ENCODE peak calls at places on chromosomes 11 and 22, in nine cellular contexts. Z is endothelial cell of umbilical vein, O is transverse colon, H is endodermal cell, D is Peyer's patch, G is A549, F is HCT116, I is psoas muscle, J is mesenchymal stem cell. K is an unnamed sample.

GRCh38 chr22:44746836-44747519 is 5.4 kb upstream of the ARHGAP8 start:
- DNase-seq in Z (no peak), D (no peak), O (peak; percentile 70), H (peak; percentile 76), G (no peak), J (no peak), F (no peak), I (no peak), K (no peak)

GRCh38 chr11:74769058-74769457 is 20.4 kb downstream of the RNF169 start:
- DNase-seq in I (no peak), G (no peak), D (no peak), O (no peak), J (no peak), F (no peak), Z (no peak), H (no peak), K (no peak)

GRCh38 chr11:614583-615452 is 932 bp downstream of the IRF7 start:
- DNase-seq in D (no peak), O (peak; percentile 61), I (peak; percentile 75), H (no peak), Z (no peak), G (no peak), F (no peak), J (no peak), K (no peak)

GRCh38 chr11:114774599-114775365 is 96.5 kb downstream of the NXPE2 start:
- DNase-seq in D (no peak), H (peak; percentile 94), G (peak; percentile 7), F (peak; percentile 0), J (peak; percentile 49), O (peak; percentile 58), Z (peak; percentile 49), I (peak; percentile 26), K (no peak)

GRCh38 chr11:116062129-116062525 is 557.9 kb upstream of the CADM1 start:
- DNase-seq in O (no peak), J (no peak), Z (no peak), G (no peak), F (no peak), D (no peak), I (no peak), H (no peak), K (no peak)

GRCh38 chr22:27833803-27834202 is 32.2 kb upstream of the MN1 start:
- DNase-seq in I (no peak), J (no peak), H (no peak), Z (no peak), G (no peak), F (no peak), O (no peak), D (no peak), K (no peak)

GRCh38 chr11:12206529-12206928 is 96.1 kb downstream of the MICAL2 start:
- DNase-seq in G (no peak), D (no peak), H (no peak), Z (no peak), I (no peak), O (no peak), J (peak; percentile 39), F (no peak), K (no peak)

GRCh38 chr11:35364101-35364780 is 55.1 kb downstream of the SLC1A2 start:
- DNase-seq in J (peak; percentile 77), I (peak; percentile 80), D (no peak), F (peak; percentile 29), Z (no peak), G (peak; percentile 46), O (peak; percentile 35), H (no peak), K (no peak)

GRCh38 chr11:29685361-29685760 is 331.5 kb downstream of the KCNA4 start:
- DNase-seq in O (no peak), G (no peak), H (no peak), J (no peak), Z (no peak), I (no peak), D (no peak), F (no peak), K (no peak)

GRCh38 chr11:102716527-102716926 is 8.2 kb downstream of the MMP8 start:
- DNase-seq in H (no peak), F (no peak), D (no peak), G (no peak), J (no peak), I (no peak), O (no peak), Z (no peak), K (no peak)

GRCh38 chr11:94513091-94513490 is 830 bp downstream of the C11orf97 start:
- DNase-seq in H (no peak), O (peak; percentile 38), G (no peak), J (no peak), Z (no peak), I (no peak), F (no peak), D (no peak), K (no peak)
- H3K4me3 ChIP-seq in H (no peak overlapping the region), O (peak overlapping the region; percentile 66), G (no peak overlapping the region), J (no peak overlapping the region), Z (no peak overlapping the region), I (no peak overlapping the region), F (no peak overlapping the region), D (no peak overlapping the region), K (no peak overlapping the region)

DNA sequence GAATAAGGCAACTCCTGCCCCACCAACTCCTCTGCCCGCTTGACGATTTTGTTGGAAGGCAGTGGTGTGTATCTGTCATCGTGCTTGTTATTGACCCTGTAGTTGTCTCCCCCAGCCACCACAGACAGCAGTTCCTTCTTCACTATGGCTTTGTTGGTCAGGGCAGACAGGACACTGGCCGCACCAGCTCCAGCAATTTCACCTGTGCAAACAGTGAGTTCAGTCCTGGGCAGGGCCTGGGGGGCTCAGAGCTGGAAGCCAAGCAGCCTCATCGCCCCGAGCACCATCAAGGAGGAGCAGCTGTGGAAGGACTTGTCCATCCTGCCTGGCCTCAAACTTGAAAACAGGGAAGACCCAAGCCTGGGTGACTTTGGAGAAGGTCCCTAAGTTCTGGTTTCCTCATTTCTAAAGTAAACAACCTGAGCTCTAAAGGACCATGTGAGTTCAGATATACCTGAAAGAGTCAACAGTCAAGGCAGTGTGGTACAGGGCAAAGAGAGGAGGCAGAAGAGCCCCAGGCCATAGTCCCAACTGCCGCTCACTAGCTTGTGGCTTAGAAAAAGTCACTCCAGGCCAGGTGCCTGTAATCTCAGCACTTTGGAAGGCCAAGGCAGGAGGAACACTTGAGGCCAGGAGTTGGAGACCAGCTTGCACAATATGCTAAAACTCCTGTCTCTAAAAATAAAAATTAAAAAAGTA is 4.6 kb downstream of the PLAAT2 start:
- DNase-seq in O (no peak), J (no peak), D (no peak), I (no peak), Z (no peak), F (no peak), G (no peak), H (no peak), K (no peak)
- H3K4me1 ChIP-seq in O (no peaks in the 10 kb centered on the region), J (peaks cover 4% of the 10 kb centered on the region), D (peaks cover under 1% of the 10 kb centered on the region), I (no peaks in the 10 kb centered on the region), Z (no peaks in the 10 kb centered on the region), F (no peaks in the 10 kb centered on the region), G (peaks cover 5% of the 10 kb centered on the region), H (no peaks in the 10 kb centered on the region), K (no peaks in the 10 kb centered on the region)

GRCh38 chr22:36387914-36388864 is at the start of gene MYH9:
- DNase-seq in F (peak; percentile 99), J (peak; percentile 99), O (peak; percentile 100), Z (peak; percentile 100), G (peak; percentile 92), D (peak; percentile 100), I (peak; percentile 100), H (peak; percentile 100), K (peak; percentile 96)
- H3K4me3 ChIP-seq in F (peak within 1 kb of the TSS; percentile 97), J (peak within 1 kb of the TSS; percentile 74), O (peak within 1 kb of the TSS; percentile 90), Z (peak within 1 kb of the TSS; percentile 99), G (peak within 1 kb of the TSS; percentile 100), D (peak within 1 kb of the TSS; percentile 100), I (peak within 1 kb of the TSS; percentile 87), H (peak within 1 kb of the TSS; percentile 96), K (peak within 1 kb of the TSS; percentile 85)

GRCh38 chr22:17380711-17381087 is 11.4 kb downstream of the CECR2 start:
- DNase-seq in J (no peak), D (no peak), F (no peak), G (no peak), I (no peak), O (no peak), Z (no peak), H (no peak), K (no peak)
- H3K4me1 ChIP-seq in J (no peaks in the 10 kb centered on the region), D (no peaks in the 10 kb centered on the region), F (no peaks in the 10 kb centered on the region), G (no peaks in the 10 kb centered on the region), I (peaks cover 56% of the 10 kb centered on the region), O (no peaks in the 10 kb centered on the region), Z (no peaks in the 10 kb centered on the region), H (peaks cover 6% of the 10 kb centered on the region), K (no peaks in the 10 kb centered on the region)

DNA sequence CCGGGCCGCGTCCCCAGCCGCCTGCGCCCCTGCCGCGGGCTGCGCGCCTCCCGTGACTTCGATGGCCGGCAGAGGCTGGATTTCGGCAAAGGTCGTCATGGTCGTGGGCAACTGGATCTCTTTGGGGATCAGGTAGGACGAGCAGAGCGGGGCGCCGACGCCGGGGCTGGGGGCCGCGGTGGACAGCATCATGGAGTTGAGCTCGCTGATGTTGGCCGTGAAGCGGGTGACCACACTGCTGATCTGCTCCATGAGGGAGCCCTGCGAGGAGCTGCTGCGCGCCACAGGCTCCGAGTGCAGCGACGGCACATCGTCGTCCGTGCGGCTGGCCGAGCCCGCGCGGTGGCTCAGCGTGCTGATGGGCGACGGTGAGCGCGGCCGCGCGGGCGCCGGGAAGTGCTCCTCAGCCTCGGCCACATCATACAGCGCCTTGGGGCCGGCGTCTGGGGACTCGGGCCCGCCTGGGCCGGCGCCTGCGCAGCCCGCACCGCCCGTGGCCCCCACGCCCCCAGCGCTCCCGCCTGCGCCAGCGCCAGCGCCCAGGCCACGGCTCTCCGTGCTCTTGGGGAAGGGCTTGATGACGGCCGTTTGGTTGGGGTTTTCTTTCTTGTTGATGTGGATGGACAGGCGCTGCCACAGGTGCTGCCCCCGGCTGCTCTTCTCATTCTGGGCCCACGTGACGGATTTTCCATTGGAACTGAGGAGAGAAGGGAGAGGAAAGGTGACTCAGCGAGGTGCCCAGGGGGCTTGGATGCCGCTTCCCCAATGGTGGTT is 171.5 kb upstream of the CTSC start:
- DNase-seq in J (peak; percentile 49), D (no peak), I (peak; percentile 16), O (peak; percentile 10), G (no peak), F (no peak), H (peak; percentile 82), Z (peak; percentile 57), K (no peak)
- H3K4me3 ChIP-seq in J (peak overlapping the region; percentile 67), D (no peak overlapping the region), I (peak overlapping the region; percentile 55), O (peak overlapping the region; percentile 48), G (peak overlapping the region; percentile 42), F (no peak overlapping the region), H (peak overlapping the region; percentile 66), Z (peak overlapping the region; percentile 6), K (peak overlapping the region; percentile 45)

DNA sequence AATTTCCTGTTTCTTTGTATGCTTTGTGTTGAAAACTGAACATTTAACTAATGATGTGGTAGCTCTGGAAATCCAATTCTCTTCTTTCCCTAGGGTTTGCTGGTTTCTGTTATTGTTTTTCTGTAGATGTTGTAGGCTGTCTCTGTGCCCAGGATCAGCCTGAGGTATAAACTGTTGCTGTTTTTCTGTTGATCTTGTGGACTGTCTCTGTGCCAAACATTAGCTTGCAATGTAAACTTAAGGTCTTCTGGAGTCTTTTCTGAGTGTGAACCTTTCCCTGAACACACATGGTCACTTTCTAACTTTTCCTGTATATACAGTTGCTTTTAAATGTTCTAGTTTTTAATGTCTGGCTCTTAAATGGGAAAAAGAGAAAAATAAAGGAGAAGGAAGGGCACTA is 5.8 kb upstream of the TSKU start:
- DNase-seq in D (no peak), O (no peak), H (no peak), I (no peak), G (no peak), J (no peak), F (no peak), Z (no peak), K (no peak)
- H3K4me1 ChIP-seq in D (peaks cover 3% of the 10 kb centered on the region), O (peaks cover 18% of the 10 kb centered on the region), H (peaks cover 9% of the 10 kb centered on the region), I (peaks cover 11% of the 10 kb centered on the region), G (peaks cover 36% of the 10 kb centered on the region), J (peaks cover 16% of the 10 kb centered on the region), F (peaks cover 9% of the 10 kb centered on the region), Z (no peaks in the 10 kb centered on the region), K (peaks cover 4% of the 10 kb centered on the region)

K was measured in Panc1.